ENCODE peak calls at places on chromosomes 6 and 20, in seven cellular contexts. Q, C, T, V, H, U and I are unnamed samples.

GRCh38 chr6:166678426-166678825 is 51.4 kb upstream of the RPS6KA2 start:
- DNase-seq in Q (no peak), H (no peak), V (peak), C (no peak), T (no peak), U (no peak), I (peak)

GRCh38 chr6:128882991-128883571 is at the start of gene LAMA2:
- DNase-seq in T (no peak), V (peak), H (no peak), C (peak), Q (peak), U (peak), I (peak)

GRCh38 chr20:40452758-40453157 is 236.3 kb downstream of the MAFB start:
- DNase-seq in V (no peak), T (no peak), H (no peak), C (no peak), Q (no peak), U (no peak), I (no peak)

GRCh38 chr6:45031601-45032000 is 296.5 kb upstream of the RUNX2 start:
- DNase-seq in C (no peak), U (no peak), T (no peak), H (no peak), Q (no peak), V (no peak), I (no peak)

GRCh38 chr6:116101790-116102189 is 1.1 kb downstream of the NT5DC1 start:
- DNase-seq in V (no peak), H (no peak), Q (no peak), C (no peak), T (no peak), U (no peak), I (no peak)

GRCh38 chr6:73144516-73144915 is 80.8 kb downstream of the KHDC1L start:
- DNase-seq in U (no peak), C (no peak), H (no peak), Q (no peak), T (no peak), V (no peak), I (no peak)

GRCh38 chr6:147941143-147941542 is 401.5 kb upstream of the SASH1 start:
- DNase-seq in U (no peak), H (no peak), Q (no peak), C (no peak), V (no peak), T (peak), I (no peak)

GRCh38 chr20:32534661-32535240 is 50.4 kb downstream of the NOL4L start:
- DNase-seq in H (no peak), U (no peak), Q (no peak), C (no peak), T (no peak), V (no peak), I (no peak)

GRCh38 chr20:497979-498378 is 35.6 kb upstream of the TBC1D20 start:
- DNase-seq in U (no peak), V (no peak), Q (no peak), C (no peak), T (no peak), H (no peak), I (no peak)

GRCh38 chr6:89734526-89734925 is 85.1 kb downstream of the MDN1 start:
- DNase-seq in U (no peak), H (no peak), C (no peak), T (no peak), V (no peak), Q (no peak), I (no peak)

GRCh38 chr6:1404066-1404712 is 14.8 kb downstream of the FOXF2 start:
- DNase-seq in Q (no peak), H (no peak), T (no peak), U (no peak), V (no peak), C (no peak), I (no peak)

GRCh38 chr20:16007978-16008377 is 565.3 kb downstream of the KIF16B start:
- DNase-seq in V (no peak), H (no peak), U (no peak), C (no peak), Q (no peak), T (no peak), I (no peak)

GRCh38 chr6:112680076-112680475 is 332.9 kb downstream of the RFPL4B start:
- DNase-seq in V (no peak), C (no peak), Q (no peak), H (no peak), U (no peak), T (no peak), I (no peak)

GRCh38 chr6:221531-222349 is 70.5 kb upstream of the DUSP22 start:
- DNase-seq in Q (no peak), U (no peak), T (no peak), V (no peak), C (no peak), H (no peak), I (no peak)

GRCh38 chr6:37083243-37084138 is 78.0 kb downstream of the FGD2 start:
- DNase-seq in V (peak), U (no peak), H (no peak), T (no peak), C (peak), Q (peak), I (peak)

GRCh38 chr6:6821639-6822261 is 233.2 kb downstream of the LY86 start:
- DNase-seq in C (no peak), H (no peak), Q (no peak), U (no peak), V (no peak), T (no peak), I (no peak)

GRCh38 chr6:6823030-6823429 is 234.5 kb downstream of the LY86 start:
- DNase-seq in H (no peak), Q (no peak), T (no peak), V (no peak), C (no peak), U (no peak), I (no peak)

GRCh38 chr6:6823568-6824224 is 235.2 kb downstream of the LY86 start:
- DNase-seq in T (no peak), C (no peak), V (no peak), U (no peak), Q (no peak), H (no peak), I (no peak)

GRCh38 chr6:6818078-6818639 is 229.6 kb downstream of the LY86 start:
- DNase-seq in T (no peak), U (no peak), C (no peak), Q (no peak), H (no peak), V (no peak), I (no peak)

GRCh38 chr6:6820688-6821238 is 232.2 kb downstream of the LY86 start:
- DNase-seq in V (peak), T (peak), U (peak), Q (no peak), C (no peak), H (no peak), I (peak)
- H3K27ac ChIP-seq in V (peak), T (no peak), U (no peak), Q (no peak), C (no peak), H (no peak), I (peak)

DNA sequence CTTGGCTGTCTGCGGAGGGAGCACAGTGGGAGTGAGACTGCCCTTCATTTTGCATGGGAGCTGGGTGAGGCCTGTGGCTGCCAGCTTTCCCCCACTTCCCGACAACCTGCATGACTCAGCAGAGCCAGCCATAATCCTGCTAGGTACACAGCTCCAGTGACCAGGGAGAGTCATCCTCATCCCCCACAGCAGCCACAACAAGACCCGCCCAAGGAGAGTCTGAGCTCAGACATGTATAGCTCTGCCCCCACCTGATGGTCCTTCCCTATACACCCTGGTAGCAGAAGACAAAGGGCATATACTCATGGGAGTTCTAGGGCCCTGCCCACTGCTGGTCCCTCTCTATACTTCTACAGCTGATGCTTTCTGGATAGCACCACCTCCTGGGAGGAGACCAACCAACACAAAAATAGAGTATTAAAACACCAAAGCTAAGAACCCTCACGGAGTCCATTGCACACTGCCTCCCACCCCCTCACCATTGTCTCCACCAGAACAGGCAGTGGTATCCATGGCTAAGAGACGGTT is 29.3 kb upstream of the TPD52L1 start:
- DNase-seq in Q (no peak), V (no peak), C (no peak), T (no peak), H (peak), U (no peak), I (no peak)
- H3K27ac ChIP-seq in Q (no peak), V (no peak), C (no peak), T (no peak), H (peak), U (no peak), I (no peak)

GRCh38 chr20:9301129-9302072 is 213.0 kb upstream of the LAMP5 start:
- DNase-seq in V (peak), U (no peak), T (no peak), C (no peak), H (no peak), Q (peak), I (peak)
- H3K27ac ChIP-seq in V (peak), U (no peak), T (no peak), C (no peak), H (no peak), Q (no peak), I (peak)

GRCh38 chr20:25223179-25223661 is 24.7 kb upstream of the PYGB start:
- DNase-seq in C (peak), V (no peak), H (peak), Q (no peak), T (no peak), U (peak), I (peak)
- H3K27ac ChIP-seq in C (peak), V (peak), H (peak), Q (no peak), T (no peak), U (peak), I (peak)

DNA sequence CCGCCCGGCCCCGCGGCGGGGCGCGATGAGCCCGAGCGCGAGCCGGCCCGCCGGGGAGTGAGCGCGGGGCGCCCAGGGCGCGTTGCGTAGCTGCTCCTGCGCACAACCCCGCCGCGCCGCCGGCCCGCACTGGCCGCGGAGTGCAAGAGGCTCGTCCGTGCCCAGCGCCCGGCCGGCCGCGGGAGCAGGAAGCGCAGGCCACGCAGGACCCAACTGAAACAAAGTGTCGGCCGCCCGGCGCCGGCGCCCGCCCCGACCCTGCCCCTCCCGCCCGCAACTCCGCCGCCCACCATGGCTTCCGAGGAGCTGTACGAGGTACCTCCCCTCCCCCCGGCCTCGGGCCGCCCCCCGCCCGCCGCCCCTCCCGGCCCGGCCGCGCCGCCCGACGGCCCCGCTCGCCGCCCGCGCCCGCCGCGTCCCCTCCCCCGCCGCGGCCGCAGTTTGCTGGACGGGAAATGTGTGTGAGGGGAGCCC is 326 bp downstream of the CDYL start:
- DNase-seq in V (no peak), U (peak), C (no peak), T (no peak), H (peak), Q (no peak), I (peak)
- H3K27ac ChIP-seq in V (peak), U (peak), C (peak), T (no peak), H (peak), Q (no peak), I (peak)